ENCODE peak calls at places on chromosome 17, in eight cellular contexts. J is breast epithelium, N is PC-3, O is ovary, L is body of pancreas, W is left ventricle myocardium inferior, H is endodermal cell, V is BE2C. F is an unnamed sample. For H3K4me1, the result is how much of the 10 kb centered on the place peaks cover.

GRCh38 chr17:4715071-4715749 is 4.8 kb downstream of the ARRB2 start:
- DNase-seq in J (no peak), N (no peak), O (no peak), L (no peak), W (no peak), H (no peak), V (no peak), F (no peak)

GRCh38 chr17:17119106-17119505 is 76.8 kb downstream of the MPRIP start:
- DNase-seq in J (no peak), N (no peak), O (no peak), L (peak), W (peak), H (no peak), V (no peak), F (no peak)

GRCh38 chr17:67573987-67574657 is 143.6 kb upstream of the NOL11 start:
- DNase-seq in J (no peak), N (peak), O (no peak), L (no peak), W (no peak), H (no peak), V (no peak), F (no peak)

GRCh38 chr17:51035436-51035835 is 85.2 kb downstream of the SPAG9 start:
- DNase-seq in J (no peak), N (no peak), O (no peak), L (no peak), W (no peak), H (no peak), V (no peak), F (no peak)

GRCh38 chr17:29444589-29444988 is 54.4 kb downstream of the TAOK1 start:
- DNase-seq in J (no peak), N (peak), O (no peak), L (no peak), W (no peak), H (no peak), V (no peak), F (no peak)

GRCh38 chr17:29115906-29116651 is 64.1 kb downstream of the MYO18A start:
- DNase-seq in J (no peak), N (peak), O (no peak), L (peak), W (no peak), H (peak), V (peak), F (no peak)

GRCh38 chr17:61813211-61813610 is 50.1 kb downstream of the BRIP1 start:
- DNase-seq in J (no peak), N (no peak), O (no peak), L (no peak), W (no peak), H (no peak), V (no peak), F (no peak)

GRCh38 chr17:36980281-36980761 is 31.6 kb downstream of the AATF start:
- DNase-seq in J (no peak), N (peak), O (no peak), L (no peak), W (no peak), H (no peak), V (no peak), F (no peak)

GRCh38 chr17:1714980-1715802 is 5.0 kb upstream of the TLCD2 start:
- DNase-seq in J (peak), N (peak), O (peak), L (peak), W (peak), H (peak), V (peak), F (no peak)

GRCh38 chr17:71118039-71118438 is 948.7 kb downstream of the KCNJ2 start:
- DNase-seq in J (no peak), N (peak), O (no peak), L (peak), W (no peak), H (peak), V (peak), F (no peak)
- TF ChIP-seq CTCF in J (no peak), N (peak), O (no peak), L (peak), W (peak), H (peak), V (peak), F (peak)

GRCh38 chr17:40241435-40241834 is 22.3 kb downstream of the WIPF2 start:
- DNase-seq in J (no peak), N (no peak), O (no peak), L (no peak), W (no peak), H (no peak), V (no peak), F (no peak)
- H3K4me1 ChIP-seq in J (under half), N (under half), O (under half), L (under half), W (under half), H (under half), V (under half), F (under half)

GRCh38 chr17:18955009-18955408 is 3.0 kb downstream of the SLC5A10 start:
- DNase-seq in J (no peak), N (no peak), O (no peak), L (no peak), W (no peak), H (peak), V (no peak), F (no peak)
- H3K4me3 ChIP-seq in J (no peak), N (no peak), O (no peak), L (no peak), W (no peak), H (no peak), V (no peak), F (no peak)

GRCh38 chr17:65009848-65010247 is 46.7 kb downstream of the GNA13 start:
- DNase-seq in J (no peak), N (no peak), O (no peak), L (no peak), W (no peak), H (no peak), V (no peak), F (no peak)
- TF ChIP-seq CTCF in J (no peak), N (no peak), O (no peak), L (no peak), W (no peak), H (no peak), V (no peak), F (no peak)